ENCODE peak calls at places on chromosomes 1 and 21, in ten cellular contexts. M is HFF-Myc; S is transverse colon; H is HT1080; I is naive thymus-derived CD4-positive, alpha-beta T cell; G is T-helper 9 cell; F is CD8-positive, alpha-beta memory T cell; E is HS-27A; L is endothelial cell; U is iPS-NIHi11. X is an unnamed sample.

GRCh38 chr1:85361106-85361505 is 84.7 kb upstream of the BCL10 start:
- DNase-seq in M (no peak), S (no peak), I (no peak), L (no peak), F (no peak), H (peak; percentile 77), E (no peak), G (no peak), U (no peak), X (no peak)

GRCh38 chr1:235990376-235990795 is 74.5 kb downstream of the NID1 start:
- DNase-seq in S (no peak), G (no peak), F (no peak), M (no peak), E (no peak), L (no peak), U (no peak), I (no peak), H (peak; percentile 34), X (no peak)

GRCh38 chr1:24972257-24973242 is 42.5 kb upstream of the RUNX3 start:
- DNase-seq in L (no peak), G (no peak), F (no peak), S (no peak), H (peak; percentile 36), I (no peak), M (peak; percentile 33), E (no peak), U (no peak), X (no peak)

GRCh38 chr21:16279658-16280581 is 550.1 kb downstream of the USP25 start:
- DNase-seq in F (no peak), H (no peak), L (no peak), E (no peak), G (no peak), M (no peak), S (no peak), U (peak; percentile 31), I (no peak), X (peak; percentile 83)

GRCh38 chr1:200191993-200192392 is 164.5 kb downstream of the NR5A2 start:
- DNase-seq in U (no peak), H (no peak), I (no peak), L (no peak), M (no peak), G (no peak), E (no peak), F (no peak), S (no peak), X (no peak)

GRCh38 chr1:168709407-168709891 is 19.6 kb downstream of the DPT start:
- DNase-seq in S (no peak), U (no peak), I (no peak), M (peak; percentile 88), G (no peak), E (no peak), H (peak; percentile 77), L (no peak), F (no peak), X (no peak)

GRCh38 chr1:11729498-11730428 is 6.2 kb upstream of the AGTRAP start:
- DNase-seq in G (no peak), U (no peak), F (no peak), E (no peak), M (no peak), I (no peak), H (no peak), S (no peak), L (no peak), X (no peak)

GRCh38 chr1:67393240-67393639 is 37.0 kb downstream of the SERBP1 start:
- DNase-seq in U (no peak), I (no peak), M (no peak), H (no peak), F (no peak), G (no peak), L (no peak), E (no peak), S (peak; percentile 8), X (no peak)

GRCh38 chr1:50279622-50280320 is 143.5 kb downstream of the DMRTA2 start:
- DNase-seq in S (no peak), G (no peak), U (peak; percentile 55), I (no peak), M (no peak), L (peak; percentile 57), F (no peak), H (peak; percentile 13), E (no peak), X (no peak)

GRCh38 chr21:22657786-22658185 is 1659.6 kb downstream of the NCAM2 start:
- DNase-seq in H (no peak), S (no peak), U (no peak), M (no peak), F (no peak), E (no peak), L (no peak), G (no peak), I (no peak), X (no peak)

GRCh38 chr1:60245371-60245770 is 171.8 kb upstream of the C1orf87 start:
- DNase-seq in H (no peak), L (no peak), M (no peak), E (no peak), I (no peak), S (no peak), F (no peak), G (no peak), U (no peak), X (no peak)

GRCh38 chr1:236289492-236290131 is 7.9 kb upstream of the ERO1B start:
- DNase-seq in E (no peak), G (no peak), U (no peak), L (no peak), M (no peak), S (no peak), F (no peak), H (no peak), I (no peak), X (no peak)

GRCh38 chr1:226948480-226948879 is 8.4 kb downstream of the COQ8A start:
- DNase-seq in E (no peak), M (no peak), S (no peak), G (no peak), H (no peak), I (no peak), L (no peak), F (no peak), U (no peak), X (no peak)

GRCh38 chr1:204520834-204521709 is 4.9 kb downstream of the MDM4 start:
- DNase-seq in M (no peak), G (peak; percentile 44), L (no peak), S (peak; percentile 53), E (no peak), U (no peak), I (peak; percentile 86), F (peak; percentile 33), H (peak; percentile 93), X (peak; percentile 43)

GRCh38 chr1:39680751-39681150 is 8.8 kb upstream of the NT5C1A start:
- DNase-seq in H (no peak), U (no peak), I (peak; percentile 55), E (no peak), L (no peak), M (no peak), G (no peak), F (no peak), S (no peak), X (no peak)

GRCh38 chr1:227904541-227905335 is 43.0 kb downstream of the WNT9A start:
- DNase-seq in F (no peak), G (no peak), I (no peak), E (no peak), S (no peak), L (no peak), U (no peak), M (no peak), H (no peak), X (no peak)

GRCh38 chr1:224563666-224564065 is 52.5 kb upstream of the CNIH3 start:
- DNase-seq in M (no peak), E (no peak), S (no peak), I (no peak), G (no peak), H (no peak), F (no peak), L (no peak), U (no peak), X (no peak)

GRCh38 chr1:94974824-94975223 is 47.9 kb upstream of the CNN3 start:
- DNase-seq in G (no peak), F (no peak), E (peak; percentile 82), S (no peak), L (no peak), I (no peak), H (peak; percentile 92), U (no peak), M (peak; percentile 56), X (no peak)

GRCh38 chr1:112540395-112540794 is 31.6 kb downstream of the WNT2B start:
- DNase-seq in I (no peak), H (no peak), F (no peak), E (no peak), G (no peak), L (no peak), M (no peak), S (no peak), U (no peak), X (no peak)

GRCh38 chr1:70353641-70354331 is 736 bp downstream of the ANKRD13C start:
- DNase-seq in E (peak; percentile 66), H (peak; percentile 67), M (peak; percentile 33), F (no peak), I (peak; percentile 4), U (no peak), G (no peak), L (peak; percentile 30), S (no peak), X (no peak)

GRCh38 chr1:219304227-219305226 is 130.8 kb downstream of the LYPLAL1 start:
- DNase-seq in L (no peak), U (no peak), I (no peak), F (no peak), H (peak; percentile 71), E (peak; percentile 80), S (no peak), G (no peak), M (no peak), X (no peak)

GRCh38 chr21:34147835-34148804 is 74.7 kb downstream of the MRPS6 start:
- DNase-seq in I (no peak), G (no peak), H (no peak), L (no peak), S (no peak), M (no peak), E (no peak), U (no peak), F (no peak), X (no peak)

GRCh38 chr1:15835741-15836510 is 11.6 kb upstream of the SPEN start:
- DNase-seq in H (peak; percentile 98), G (peak; percentile 96), E (peak; percentile 97), L (peak; percentile 98), I (peak; percentile 98), U (peak; percentile 86), F (peak; percentile 98), S (peak; percentile 100), M (peak; percentile 96), X (peak; percentile 99)

GRCh38 chr1:114458208-114458777 is 52.7 kb downstream of the TRIM33 start:
- DNase-seq in F (no peak), M (no peak), U (no peak), L (no peak), E (peak; percentile 50), H (peak; percentile 86), I (no peak), S (no peak), G (no peak), X (no peak)

GRCh38 chr1:243213045-243213787 is 41.9 kb downstream of the CEP170 start:
- DNase-seq in S (no peak), M (no peak), U (no peak), E (no peak), G (no peak), L (no peak), I (no peak), F (no peak), H (no peak), X (no peak)

X was measured in smooth muscle cell of the brain vasculature.